ENCODE peak calls at places on chromosomes 2 and 18, in four cellular contexts. V, J, H and U are unnamed samples.

GRCh38 chr2:70328921-70329561 is 27.2 kb upstream of the FAM136A start:
- DNase-seq in V (peak; percentile 96), J (no peak), H (no peak), U (peak; percentile 12)

GRCh38 chr18:4412286-4412685 is 42.8 kb downstream of the DLGAP1 start:
- DNase-seq in V (no peak), J (no peak), H (no peak), U (no peak)

GRCh38 chr2:74368499-74368898 is 11.6 kb downstream of the DCTN1 start:
- DNase-seq in V (no peak), J (no peak), H (no peak), U (no peak)

GRCh38 chr18:22324191-22325131 is 93.3 kb downstream of the CTAGE1 start:
- DNase-seq in V (no peak), J (peak; percentile 67), H (no peak), U (no peak)

GRCh38 chr2:124978597-124978996 is 953.5 kb downstream of the CNTNAP5 start:
- DNase-seq in V (no peak), J (no peak), H (no peak), U (no peak)

GRCh38 chr2:207983654-207984053 is 41.7 kb downstream of the PLEKHM3 start:
- DNase-seq in V (no peak), J (no peak), H (peak; percentile 55), U (no peak)

GRCh38 chr18:49907346-49907929 is 94.1 kb upstream of the ACAA2 start:
- DNase-seq in V (no peak), J (no peak), H (no peak), U (no peak)

GRCh38 chr2:144995482-144995881 is 475.6 kb upstream of the ZEB2 start:
- DNase-seq in V (no peak), J (no peak), H (no peak), U (no peak)

GRCh38 chr18:42545825-42546224 is 569.7 kb downstream of the RIT2 start:
- DNase-seq in V (no peak), J (no peak), H (no peak), U (peak; percentile 64)

GRCh38 chr2:219269362-219270054 is 9.7 kb upstream of the DNAJB2 start:
- DNase-seq in V (no peak), J (no peak), H (no peak), U (no peak)

GRCh38 chr2:8543412-8544167 is 138.3 kb upstream of the ID2 start:
- DNase-seq in V (no peak), J (no peak), H (peak; percentile 96), U (no peak)

GRCh38 chr2:76427447-76427846 is 716.7 kb upstream of the GCFC2 start:
- DNase-seq in V (no peak), J (no peak), H (no peak), U (no peak)

GRCh38 chr2:204849887-204850286 is 304.6 kb downstream of the PARD3B start:
- DNase-seq in V (no peak), J (no peak), H (no peak), U (no peak)

GRCh38 chr18:44969214-44969842 is 288.6 kb downstream of the SETBP1 start:
- DNase-seq in V (no peak), J (no peak), H (no peak), U (no peak)

GRCh38 chr2:112633708-112634107 is 12.0 kb upstream of the SLC20A1 start:
- DNase-seq in V (no peak), J (no peak), H (no peak), U (no peak)

GRCh38 chr2:54106631-54107454 is 8.6 kb upstream of the ACYP2 start:
- DNase-seq in V (peak; percentile 53), J (no peak), H (no peak), U (no peak)

GRCh38 chr2:71592181-71592711 is 138.9 kb downstream of the DYSF start:
- DNase-seq in V (no peak), J (no peak), H (no peak), U (no peak)

GRCh38 chr2:160494243-160494642 is 636 bp upstream of the RBMS1 start:
- DNase-seq in V (no peak), J (no peak), H (no peak), U (no peak)

GRCh38 chr18:65439184-65439583 is 311.6 kb upstream of the CDH7 start:
- DNase-seq in V (no peak), J (no peak), H (no peak), U (no peak)

GRCh38 chr2:199055336-199055735 is 402.4 kb downstream of the SATB2 start:
- DNase-seq in V (no peak), J (no peak), H (no peak), U (no peak)

GRCh38 chr2:149598014-149598395 is 10.4 kb upstream of the MMADHC start:
- DNase-seq in V (no peak), J (no peak), H (no peak), U (no peak)

GRCh38 chr2:149597050-149598013 is 9.8 kb upstream of the MMADHC start:
- DNase-seq in V (peak; percentile 54), J (no peak), H (peak; percentile 57), U (peak; percentile 66)

GRCh38 chr2:149594411-149594810 is 6.8 kb upstream of the MMADHC start:
- DNase-seq in V (no peak), J (no peak), H (no peak), U (no peak)

GRCh38 chr2:149596471-149596870 is 8.9 kb upstream of the MMADHC start:
- DNase-seq in V (no peak), J (no peak), H (no peak), U (no peak)

GRCh38 chr2:149595069-149595963 is 7.7 kb upstream of the MMADHC start:
- DNase-seq in V (no peak), J (no peak), H (no peak), U (no peak)
- TF ChIP-seq SIN3A in V (no peak), J (no peak), H (no peak), U (no peak)

DNA sequence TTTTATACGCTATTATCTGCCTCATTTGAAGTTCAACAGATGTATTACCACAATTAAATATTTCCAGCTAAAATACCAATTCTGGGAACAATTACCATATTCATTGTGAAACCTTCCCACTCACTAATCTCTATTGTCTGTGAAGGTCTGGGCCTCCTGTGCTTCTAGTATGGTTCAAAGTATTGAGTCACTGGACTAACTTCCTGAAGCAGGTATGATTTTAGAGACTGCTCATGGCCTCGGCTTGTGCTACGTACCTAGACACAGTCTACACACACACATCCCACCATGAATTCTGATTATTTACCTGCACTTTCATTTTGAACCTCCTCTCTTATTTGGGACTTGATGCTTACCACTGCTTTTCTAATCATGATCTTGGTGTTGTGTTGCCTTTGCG is 180.7 kb upstream of the EPHA4 start:
- DNase-seq in V (no peak), J (no peak), H (no peak), U (no peak)
- H3K9me3 ChIP-seq in V (no peaks in the 10 kb centered on the region), J (no peaks in the 10 kb centered on the region), H (no peaks in the 10 kb centered on the region), U (no peaks in the 10 kb centered on the region)

DNA sequence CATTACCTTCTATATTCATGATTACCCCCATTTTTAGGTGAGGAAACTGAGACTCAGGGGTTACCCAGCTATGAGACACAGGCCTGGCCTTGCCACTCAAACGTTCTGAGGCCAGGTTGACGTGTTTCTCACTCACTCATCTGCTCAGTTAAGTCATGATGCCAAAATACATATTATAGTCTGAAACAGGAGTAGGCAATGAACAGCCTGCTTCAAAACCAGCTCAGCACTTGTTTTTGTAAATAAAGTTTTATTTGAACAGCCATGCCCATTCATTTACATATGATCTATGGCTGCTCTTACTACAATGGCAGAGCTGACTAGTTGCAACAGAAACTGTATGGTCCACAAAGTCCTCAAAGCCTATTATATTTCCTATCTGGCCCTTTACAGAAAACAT is 74.1 kb upstream of the SMAD2 start:
- DNase-seq in V (no peak), J (no peak), H (no peak), U (no peak)
- H3K27ac ChIP-seq in V (peak overlapping the region; percentile 62), J (no peak overlapping the region), H (no peak overlapping the region), U (peak overlapping the region; percentile 54)

DNA sequence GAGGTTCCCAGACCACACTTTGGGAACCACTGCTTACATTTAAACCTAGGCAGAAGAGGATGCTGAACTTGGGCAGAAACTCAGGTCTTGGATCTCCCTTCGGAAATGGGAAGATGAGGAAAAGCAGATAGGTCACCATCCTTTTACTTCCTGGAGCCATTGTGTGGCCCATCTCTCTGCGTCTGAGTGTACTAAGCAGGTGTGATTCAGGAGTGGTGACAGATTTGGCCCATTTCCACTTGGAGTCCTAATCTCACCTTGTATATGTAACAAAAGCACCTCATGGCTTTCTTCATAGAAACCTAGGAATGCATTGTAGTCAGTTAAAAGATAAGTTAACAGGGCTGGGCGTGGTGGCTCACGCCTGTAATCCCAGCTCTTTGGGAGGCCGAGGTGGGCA is 71.0 kb downstream of the PRKCE start:
- DNase-seq in V (no peak), J (no peak), H (no peak), U (no peak)
- TF ChIP-seq SIN3A in V (no peak), J (no peak), H (no peak), U (no peak)

GRCh38 chr2:146477383-146477782 is 1367.4 kb upstream of the ACVR2A start:
- DNase-seq in V (no peak), J (no peak), H (no peak), U (no peak)
- H3K9me3 ChIP-seq in V (no peaks in the 10 kb centered on the region), J (no peaks in the 10 kb centered on the region), H (no peaks in the 10 kb centered on the region), U (no peaks in the 10 kb centered on the region)

GRCh38 chr18:58937913-58938312 is 73.2 kb downstream of the ZNF532 start:
- DNase-seq in V (no peak), J (no peak), H (no peak), U (no peak)
- H3K27ac ChIP-seq in V (no peak overlapping the region), J (no peak overlapping the region), H (no peak overlapping the region), U (no peak overlapping the region)

GRCh38 chr2:26222976-26223375 is 21.5 kb downstream of the HADHA start:
- DNase-seq in V (no peak), J (no peak), H (no peak), U (no peak)
- TF ChIP-seq SIN3A in V (no peak), J (no peak), H (no peak), U (no peak)

DNA sequence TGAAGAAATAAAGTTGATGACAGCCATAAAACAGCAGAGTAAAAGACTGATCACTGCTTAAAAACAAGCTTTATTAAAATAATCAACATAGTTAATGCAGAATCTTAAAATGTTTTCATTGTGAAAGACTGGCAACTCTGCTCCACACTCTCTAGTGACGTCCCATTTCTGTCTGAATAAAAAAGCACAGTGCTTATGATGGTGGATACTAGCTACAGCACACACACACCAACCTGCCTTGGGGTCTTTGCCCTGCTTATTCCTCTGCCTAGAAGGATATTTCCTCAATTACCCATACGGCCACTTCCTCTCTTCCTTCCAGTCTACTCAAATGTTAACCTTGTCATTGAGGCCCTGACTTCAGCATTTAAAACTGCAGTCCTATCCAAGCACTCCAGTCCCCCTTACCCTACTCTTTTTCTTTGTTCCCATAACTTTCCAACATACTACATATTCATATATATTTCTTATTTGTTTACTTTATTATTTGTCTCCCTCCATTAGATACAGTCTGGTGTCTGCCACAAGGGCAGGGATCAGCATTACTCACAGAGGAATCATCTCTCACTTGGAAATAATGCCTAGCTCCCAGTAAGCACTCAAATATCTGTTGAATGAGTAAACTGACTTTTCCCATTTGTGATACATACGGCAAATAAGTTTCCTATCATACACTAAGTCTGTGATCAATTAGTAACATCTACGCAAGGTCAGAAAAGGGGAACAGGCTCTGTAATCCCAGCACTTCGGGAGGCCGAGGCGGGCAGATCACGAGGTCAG is 18.9 kb downstream of the C1D start:
- DNase-seq in V (no peak), J (no peak), H (no peak), U (peak; percentile 27)
- H3K9me3 ChIP-seq in V (no peaks in the 10 kb centered on the region), J (no peaks in the 10 kb centered on the region), H (no peaks in the 10 kb centered on the region), U (no peaks in the 10 kb centered on the region)